ENCODE peak calls at places on chromosome 3, in eight cellular contexts. J, R, C, O, D, P, N and B are unnamed samples.

GRCh38 chr3:51672083-51672475 is 1.0 kb downstream of the TEX264 start:
- DNase-seq in J (no peak), P (no peak), R (no peak), D (no peak), O (no peak), N (no peak), C (no peak), B (no peak)

GRCh38 chr3:142355692-142356091 is 92.1 kb downstream of the XRN1 start:
- DNase-seq in P (no peak), O (no peak), J (no peak), R (no peak), C (no peak), N (no peak), D (no peak), B (no peak)

GRCh38 chr3:160612386-160613115 is 47.2 kb upstream of the KPNA4 start:
- DNase-seq in J (no peak), C (no peak), O (no peak), P (no peak), D (no peak), N (no peak), R (no peak), B (no peak)

GRCh38 chr3:153349138-153349499 is 187.1 kb downstream of the RAP2B start:
- DNase-seq in D (no peak), P (no peak), J (no peak), N (no peak), O (no peak), R (no peak), C (no peak), B (no peak)

GRCh38 chr3:12588674-12589054 is 31.8 kb downstream of the MKRN2 start:
- DNase-seq in P (no peak), N (no peak), D (no peak), O (no peak), R (no peak), C (no peak), J (no peak), B (no peak)

GRCh38 chr3:133379926-133380325 is 19.9 kb upstream of the BFSP2 start:
- DNase-seq in C (no peak), O (no peak), J (no peak), D (no peak), P (no peak), N (no peak), R (no peak), B (no peak)

GRCh38 chr3:13236774-13237173 is 163.5 kb upstream of the IQSEC1 start:
- DNase-seq in R (no peak), O (no peak), J (no peak), N (no peak), P (no peak), D (no peak), C (no peak), B (no peak)

GRCh38 chr3:184700759-184701158 is 11.1 kb downstream of the MAGEF1 start:
- DNase-seq in P (no peak), R (no peak), O (no peak), D (no peak), C (no peak), N (no peak), J (no peak), B (no peak)

GRCh38 chr3:20905210-20905805 is 719.3 kb upstream of the SGO1 start:
- DNase-seq in R (no peak), C (no peak), P (no peak), D (no peak), J (no peak), N (no peak), O (no peak), B (no peak)

GRCh38 chr3:104521606-104522336 is 844.9 kb upstream of the ALCAM start:
- DNase-seq in R (no peak), D (no peak), N (no peak), C (no peak), P (no peak), O (no peak), J (no peak), B (no peak)

GRCh38 chr3:41236198-41236597 is 36.9 kb downstream of the CTNNB1 start:
- DNase-seq in N (no peak), C (no peak), P (no peak), D (no peak), R (no peak), J (no peak), O (peak), B (no peak)

GRCh38 chr3:194748229-194748628 is 62.5 kb downstream of the FAM43A start:
- DNase-seq in N (no peak), P (no peak), C (no peak), R (no peak), O (no peak), D (no peak), J (no peak), B (no peak)

GRCh38 chr3:59006791-59007517 is 42.9 kb downstream of the CFAP20DC start:
- DNase-seq in O (no peak), R (no peak), J (peak), D (no peak), N (no peak), P (no peak), C (peak), B (no peak)

GRCh38 chr3:45715945-45716344 is 26.7 kb downstream of the SACM1L start:
- DNase-seq in P (no peak), D (no peak), J (no peak), R (no peak), C (peak), N (no peak), O (no peak), B (no peak)

GRCh38 chr3:52299815-52300611 is 12.4 kb downstream of the GLYCTK start:
- DNase-seq in J (peak), D (no peak), P (no peak), O (no peak), C (peak), R (no peak), N (no peak), B (no peak)

GRCh38 chr3:72352176-72352575 is 496.1 kb downstream of the SHQ1 start:
- DNase-seq in N (no peak), R (no peak), J (no peak), P (no peak), O (no peak), C (no peak), D (no peak), B (no peak)

GRCh38 chr3:147943265-147943945 is 534.2 kb downstream of the ZIC1 start:
- DNase-seq in N (peak), R (no peak), D (no peak), J (peak), O (no peak), C (peak), P (no peak), B (no peak)

GRCh38 chr3:177351757-177352158 is 154.5 kb upstream of the TBL1XR1 start:
- DNase-seq in J (no peak), O (no peak), D (no peak), N (no peak), R (no peak), C (no peak), P (no peak), B (no peak)

GRCh38 chr3:49411550-49411967 is 217 bp downstream of the RHOA start:
- DNase-seq in J (no peak), O (no peak), R (no peak), D (no peak), N (no peak), P (no peak), C (no peak), B (peak)

GRCh38 chr3:20288050-20288449 is 102.0 kb upstream of the SGO1 start:
- DNase-seq in R (no peak), N (no peak), O (no peak), C (no peak), P (no peak), J (no peak), D (no peak), B (no peak)

GRCh38 chr3:36560685-36561084 is 180.4 kb downstream of the STAC start:
- DNase-seq in J (no peak), N (no peak), R (no peak), C (no peak), P (no peak), O (no peak), D (no peak), B (no peak)

GRCh38 chr3:61725851-61726333 is 164.5 kb downstream of the PTPRG start:
- DNase-seq in J (peak), D (no peak), R (no peak), C (peak), N (peak), P (no peak), O (no peak), B (no peak)

GRCh38 chr3:184133840-184134745 is 1.1 kb upstream of the EIF2B5 start:
- DNase-seq in D (peak), C (peak), R (no peak), O (peak), N (peak), P (peak), J (peak), B (peak)

GRCh38 chr3:195999896-196000295 is 82.0 kb downstream of the TFRC start:
- DNase-seq in N (no peak), P (no peak), D (no peak), J (no peak), C (no peak), O (no peak), R (no peak), B (no peak)

GRCh38 chr3:115217678-115218451 is 70.8 kb upstream of the ZBTB20 start:
- DNase-seq in N (peak), P (peak), J (peak), O (peak), C (peak), D (peak), R (no peak), B (peak)

GRCh38 chr3:196184881-196185280 is 26.3 kb downstream of the ZDHHC19 start:
- DNase-seq in O (no peak), J (no peak), R (no peak), P (no peak), D (no peak), N (no peak), C (no peak), B (no peak)

GRCh38 chr3:32148356-32148755 is 41.9 kb downstream of the GPD1L start:
- DNase-seq in D (no peak), N (no peak), R (no peak), O (no peak), P (no peak), J (no peak), C (no peak), B (no peak)

DNA sequence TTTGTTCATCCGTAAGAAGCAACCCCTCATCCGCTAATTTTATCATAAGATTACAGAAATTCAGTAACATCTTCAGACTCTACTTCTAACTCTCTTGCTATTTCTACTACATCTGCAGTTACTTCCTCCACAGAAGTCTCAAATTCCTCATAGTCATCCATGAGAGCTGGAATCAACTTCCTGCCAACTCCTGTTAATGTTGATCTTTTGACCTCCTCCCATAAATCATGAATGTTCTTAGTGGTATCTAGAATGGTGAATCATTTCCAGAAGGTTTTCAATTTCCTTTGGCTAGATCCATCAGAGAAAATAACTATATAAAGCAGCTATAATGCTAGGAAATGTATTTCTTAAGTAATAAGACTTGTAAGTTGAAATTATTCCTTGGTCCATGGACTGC is 115.1 kb downstream of the TAFA4 start:
- DNase-seq in P (no peak), C (no peak), O (no peak), J (no peak), D (no peak), N (no peak), R (no peak), B (no peak)
- H3K4me3 ChIP-seq in P (no peak), C (no peak), O (no peak), J (no peak), D (no peak), N (no peak), R (no peak), B (no peak)

GRCh38 chr3:149401215-149401925 is 23.9 kb upstream of the TM4SF1 start:
- DNase-seq in R (no peak), O (no peak), N (no peak), C (peak), J (peak), P (no peak), D (no peak), B (no peak)
- H3K4me3 ChIP-seq in R (no peak), O (no peak), N (no peak), C (no peak), J (no peak), P (no peak), D (no peak), B (no peak)

GRCh38 chr3:46925585-46925934 is 48.0 kb downstream of the PTH1R start:
- DNase-seq in R (no peak), N (no peak), C (no peak), O (no peak), P (no peak), D (no peak), J (no peak), B (no peak)

GRCh38 chr3:46926039-46926438 is 48.5 kb downstream of the PTH1R start:
- DNase-seq in P (no peak), C (peak), N (no peak), R (no peak), O (no peak), J (peak), D (no peak), B (no peak)

GRCh38 chr3:46927718-46928073 is 48.8 kb downstream of the CCDC12 start:
- DNase-seq in R (no peak), O (no peak), J (no peak), C (no peak), P (no peak), D (no peak), N (no peak), B (no peak)

GRCh38 chr3:46926871-46927717 is 49.5 kb downstream of the CCDC12 start:
- DNase-seq in P (no peak), N (no peak), J (no peak), O (no peak), D (no peak), C (no peak), R (no peak), B (peak)

DNA sequence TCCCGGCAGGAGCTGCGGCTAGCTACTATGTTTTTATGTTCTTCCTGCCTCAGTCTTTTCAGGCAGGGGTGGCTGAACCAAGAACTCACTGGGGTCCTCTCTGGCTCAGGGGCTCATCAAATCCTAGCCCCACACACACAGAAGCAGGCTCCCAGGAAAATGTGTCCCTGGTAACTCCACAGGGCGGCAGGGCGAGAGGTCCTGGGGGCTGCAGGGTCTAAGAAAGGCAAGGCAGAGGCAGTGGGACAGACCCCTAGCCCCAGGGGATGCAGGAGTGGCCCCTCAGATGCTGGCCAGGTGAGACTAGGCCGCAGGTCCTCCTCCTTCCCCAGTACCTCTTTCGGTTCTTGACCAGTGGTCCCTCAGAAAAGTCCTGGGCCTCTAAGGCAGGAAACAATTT is 48.9 kb downstream of the PTH1R start:
- DNase-seq in J (no peak), O (no peak), N (no peak), R (no peak), D (no peak), P (no peak), C (no peak), B (no peak)
- H3K4me3 ChIP-seq in J (no peak), O (no peak), N (no peak), R (peak), D (no peak), P (no peak), C (no peak), B (no peak)

DNA sequence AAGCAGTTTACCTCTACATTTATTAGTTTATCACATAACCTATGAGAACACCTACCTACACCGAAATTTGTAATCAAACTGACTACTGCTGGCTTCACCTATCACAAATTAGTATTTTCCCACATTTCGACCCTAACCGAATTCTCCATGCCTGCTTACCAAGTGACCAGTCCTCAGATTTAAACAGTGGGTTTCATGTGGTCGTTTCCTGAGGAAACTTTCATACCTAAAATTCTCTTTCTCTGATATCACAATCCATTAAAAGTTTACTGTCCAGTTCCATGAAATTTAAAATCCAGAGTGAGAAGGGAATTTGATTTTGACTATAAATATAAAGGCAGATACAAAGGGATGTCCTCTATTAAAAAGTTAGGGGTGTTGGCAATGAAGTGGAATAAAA is 1.9 kb downstream of the PLOD2 start:
- DNase-seq in O (no peak), D (no peak), J (no peak), C (no peak), R (no peak), N (no peak), P (no peak), B (no peak)
- H3K4me3 ChIP-seq in O (no peak), D (no peak), J (peak), C (peak), R (no peak), N (no peak), P (peak), B (no peak)

GRCh38 chr3:111735271-111735758 is 123.8 kb upstream of the PHLDB2 start:
- DNase-seq in J (peak), R (no peak), C (peak), N (peak), O (no peak), D (no peak), P (no peak), B (no peak)
- H3K4me3 ChIP-seq in J (no peak), R (no peak), C (no peak), N (no peak), O (no peak), D (no peak), P (no peak), B (no peak)

DNA sequence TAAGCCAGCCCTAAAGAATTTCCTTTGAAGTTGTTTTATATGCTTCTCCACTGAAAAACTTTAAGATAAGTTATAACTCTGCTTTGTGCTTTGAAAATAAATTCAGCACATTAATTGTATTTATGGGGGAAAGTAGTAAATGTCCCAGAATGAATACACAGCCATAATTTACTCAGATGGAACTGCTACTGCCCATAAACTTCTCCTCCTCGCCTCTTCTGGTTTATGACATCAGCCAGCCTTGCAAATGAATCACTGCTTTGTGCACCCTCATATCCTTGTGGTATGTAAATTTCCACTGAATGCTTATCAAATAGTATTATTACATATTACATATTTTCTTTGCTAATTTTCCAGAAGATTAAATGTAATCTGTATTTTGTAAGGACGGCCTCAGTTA is 302.0 kb downstream of the DIPK2A start:
- DNase-seq in P (no peak), N (no peak), C (peak), J (peak), R (no peak), O (no peak), D (no peak), B (no peak)
- H3K4me3 ChIP-seq in P (no peak), N (no peak), C (no peak), J (no peak), R (no peak), O (no peak), D (no peak), B (no peak)

DNA sequence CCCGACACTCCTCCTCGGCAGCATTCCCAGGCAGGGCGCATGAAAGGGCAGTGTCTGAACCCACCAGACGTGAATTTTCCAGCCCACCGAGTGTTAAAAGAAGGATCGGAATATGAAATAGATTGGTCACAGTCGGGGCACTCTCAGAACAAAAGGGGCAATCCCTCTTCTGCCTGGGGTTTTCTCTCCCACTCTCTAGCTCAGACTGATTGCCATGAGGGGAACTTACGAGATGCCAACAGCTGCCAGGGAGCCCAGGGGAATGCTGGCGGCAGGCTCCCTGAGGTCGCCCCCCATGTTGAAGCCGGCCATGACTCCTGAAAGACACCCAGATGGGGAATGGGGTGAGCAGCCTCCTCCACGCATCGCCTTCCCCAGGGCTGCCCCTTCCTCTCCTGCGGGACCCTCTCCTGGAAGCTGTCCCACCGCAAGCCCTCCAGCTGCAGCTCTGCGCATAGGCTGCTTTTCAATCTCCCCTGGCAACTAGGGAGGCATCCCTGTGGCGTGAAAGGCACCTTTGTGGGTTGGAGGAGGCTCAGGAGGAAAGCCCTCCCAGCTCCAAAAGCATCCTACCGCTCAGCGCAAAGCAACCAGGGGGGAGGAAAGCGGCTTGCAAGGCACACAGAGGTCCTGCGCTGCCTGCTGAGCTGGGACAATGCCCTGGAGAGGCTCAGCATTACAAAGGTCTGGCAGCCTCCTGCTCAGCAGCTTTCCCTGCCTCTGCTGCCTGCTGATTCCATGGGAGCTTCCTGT is 64.7 kb upstream of the HEG1 start:
- DNase-seq in J (peak), O (peak), P (no peak), N (no peak), D (no peak), C (no peak), R (no peak), B (no peak)
- H3K4me3 ChIP-seq in J (peak), O (peak), P (no peak), N (no peak), D (peak), C (peak), R (no peak), B (no peak)